ENCODE peak calls at places on chromosomes 11 and 22, in seven cellular contexts. I, C, N, F, Q, B and K are unnamed samples.

GRCh38 chr11:70506986-70507385 is 108.7 kb downstream of the CTTN start:
- DNase-seq in I (peak), C (no peak), N (no peak), F (no peak), Q (no peak), B (no peak), K (no peak)

GRCh38 chr11:26286472-26287066 is 45.4 kb upstream of the ANO3 start:
- DNase-seq in I (no peak), C (peak), N (no peak), F (peak), Q (no peak), B (peak), K (no peak)

GRCh38 chr11:121814962-121815361 is 301.1 kb downstream of the BLID start:
- DNase-seq in I (no peak), C (no peak), N (no peak), F (no peak), Q (no peak), B (no peak), K (no peak)

GRCh38 chr22:17106161-17106784 is 14.9 kb downstream of the TMEM121B start:
- DNase-seq in I (no peak), C (no peak), N (no peak), F (no peak), Q (peak), B (no peak), K (no peak)

GRCh38 chr11:62688481-62688880 is 849 bp downstream of the LRRN4CL start:
- DNase-seq in I (no peak), C (no peak), N (no peak), F (no peak), Q (no peak), B (no peak), K (no peak)

GRCh38 chr11:34194576-34195335 is 89.3 kb downstream of the NAT10 start:
- DNase-seq in I (no peak), C (no peak), N (no peak), F (no peak), Q (no peak), B (no peak), K (no peak)

GRCh38 chr11:69957849-69958248 is 120.3 kb upstream of the ANO1 start:
- DNase-seq in I (no peak), C (no peak), N (no peak), F (no peak), Q (no peak), B (no peak), K (no peak)

GRCh38 chr22:45428391-45429385 is 15.2 kb downstream of the RIBC2 start:
- DNase-seq in I (no peak), C (no peak), N (no peak), F (no peak), Q (no peak), B (no peak), K (no peak)

GRCh38 chr11:84089072-84090057 is 803.2 kb upstream of the CCDC90B start:
- DNase-seq in I (no peak), C (peak), N (no peak), F (peak), Q (no peak), B (no peak), K (no peak)

GRCh38 chr11:76825726-76826396 is 34.9 kb upstream of the ACER3 start:
- DNase-seq in I (no peak), C (no peak), N (no peak), F (no peak), Q (no peak), B (no peak), K (no peak)

GRCh38 chr22:33657670-33658069 is 262.6 kb downstream of the LARGE1 start:
- DNase-seq in I (no peak), C (no peak), N (no peak), F (no peak), Q (no peak), B (no peak), K (no peak)

GRCh38 chr11:97607301-97608000 is 1217.6 kb downstream of the JRKL start:
- DNase-seq in I (no peak), C (peak), N (no peak), F (peak), Q (no peak), B (no peak), K (no peak)

GRCh38 chr11:10441021-10441523 is 14.0 kb upstream of the AMPD3 start:
- DNase-seq in I (no peak), C (no peak), N (no peak), F (no peak), Q (no peak), B (no peak), K (no peak)

GRCh38 chr11:119692547-119692834 is 36.5 kb downstream of the NECTIN1 start:
- DNase-seq in I (no peak), C (no peak), N (no peak), F (no peak), Q (no peak), B (no peak), K (no peak)

GRCh38 chr11:60169264-60169915 is 13.5 kb downstream of the MS4A6A start:
- DNase-seq in I (no peak), C (no peak), N (no peak), F (peak), Q (no peak), B (peak), K (no peak)

GRCh38 chr22:38782402-38783094 is 11.4 kb downstream of the DNAL4 start:
- DNase-seq in I (peak), C (no peak), N (no peak), F (peak), Q (peak), B (no peak), K (no peak)

GRCh38 chr11:72812968-72813739 is 1.1 kb upstream of the ATG16L2 start:
- DNase-seq in I (no peak), C (peak), N (no peak), F (peak), Q (peak), B (peak), K (peak)

GRCh38 chr11:61603667-61604066 is 22.8 kb upstream of the SYT7 start:
- DNase-seq in I (no peak), C (no peak), N (no peak), F (no peak), Q (no peak), B (no peak), K (no peak)

GRCh38 chr11:29005401-29005980 is 897.3 kb downstream of the METTL15 start:
- DNase-seq in I (no peak), C (no peak), N (no peak), F (no peak), Q (no peak), B (no peak), K (no peak)
- TF ChIP-seq CTCF in I (no peak), C (no peak), N (no peak), F (no peak), Q (no peak), B (no peak), K (no peak)

GRCh38 chr22:44360686-44361381 is 48.1 kb upstream of the SHISAL1 start:
- DNase-seq in I (peak), C (peak), N (peak), F (peak), Q (no peak), B (peak), K (no peak)
- TF ChIP-seq CTCF in I (no peak), C (peak), N (no peak), F (peak), Q (no peak), B (no peak), K (no peak)

GRCh38 chr11:115425816-115426215 is 78.4 kb downstream of the CADM1 start:
- DNase-seq in I (no peak), C (no peak), N (no peak), F (no peak), Q (no peak), B (no peak), K (no peak)
- TF ChIP-seq CTCF in I (no peak), C (no peak), N (no peak), F (no peak), Q (no peak), B (no peak), K (no peak)

DNA sequence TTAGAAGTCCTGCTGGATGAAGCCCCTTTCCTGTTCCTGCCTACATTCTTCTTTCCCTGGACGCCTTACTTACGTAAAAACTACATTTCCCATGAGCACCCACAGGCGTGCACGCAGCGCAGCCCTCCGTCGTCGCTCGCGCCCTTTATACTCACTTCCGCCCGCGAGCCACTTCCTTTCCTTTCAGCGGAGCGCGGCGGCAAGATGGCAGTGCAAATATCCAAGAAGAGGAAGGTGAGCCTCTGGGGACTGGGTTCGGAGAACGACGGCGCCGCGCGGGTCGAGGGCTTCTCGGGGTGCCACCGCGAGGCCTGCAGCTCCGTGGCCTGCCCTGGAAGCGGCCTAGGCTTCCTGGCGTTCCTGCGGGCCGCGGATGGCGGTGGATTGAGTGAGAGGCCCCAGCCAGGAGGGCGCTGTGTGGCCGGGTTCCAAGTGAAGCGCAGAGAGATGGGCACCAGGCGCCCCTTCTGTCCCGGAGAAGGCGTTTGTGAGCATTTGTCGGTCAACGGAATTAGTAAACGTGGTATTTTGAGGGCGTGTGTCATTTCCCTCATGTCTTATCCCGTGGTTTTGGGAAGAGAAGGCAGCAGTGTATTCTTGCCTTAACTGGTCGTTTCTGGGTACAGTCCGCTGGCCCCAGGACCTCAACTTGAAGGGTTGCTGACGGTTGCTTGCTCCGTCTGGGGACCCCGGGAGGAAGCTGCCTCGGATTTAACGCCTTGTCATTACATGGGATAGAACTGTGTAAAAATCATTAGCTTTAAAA is at the start of gene RPS3:
- DNase-seq in I (peak), C (peak), N (peak), F (peak), Q (peak), B (peak), K (peak)
- TF ChIP-seq CTCF in I (peak), C (no peak), N (no peak), F (no peak), Q (no peak), B (no peak), K (no peak)

GRCh38 chr11:127474735-127475134 is 474.2 kb upstream of the KIRREL3 start:
- DNase-seq in I (no peak), C (no peak), N (no peak), F (no peak), Q (no peak), B (no peak), K (no peak)

GRCh38 chr11:127471662-127472061 is 471.1 kb upstream of the KIRREL3 start:
- DNase-seq in I (no peak), C (no peak), N (no peak), F (no peak), Q (no peak), B (no peak), K (no peak)

DNA sequence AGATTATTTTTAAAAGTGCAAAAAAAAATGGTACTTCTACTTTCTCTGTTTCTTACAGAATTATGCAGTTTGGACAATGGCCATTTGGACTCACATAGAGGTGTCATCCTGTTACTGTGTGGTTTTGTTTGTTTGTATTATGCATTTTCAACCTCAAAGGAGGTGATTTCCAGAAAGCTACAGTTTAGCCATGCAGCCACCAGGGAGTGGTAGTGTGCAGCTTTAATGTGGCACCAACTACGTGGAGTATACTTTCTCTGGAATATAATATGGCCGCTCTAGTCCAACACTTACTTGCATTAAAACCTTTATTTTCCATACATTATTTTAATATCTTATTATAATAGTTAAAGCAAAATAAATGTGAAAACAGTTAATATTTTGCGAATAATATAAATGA is 469.9 kb upstream of the KIRREL3 start:
- DNase-seq in I (no peak), C (no peak), N (no peak), F (no peak), Q (peak), B (peak), K (no peak)
- TF ChIP-seq CTCF in I (peak), C (no peak), N (no peak), F (no peak), Q (peak), B (no peak), K (peak)

GRCh38 chr22:36510966-36511881 is 4.4 kb upstream of the FOXRED2 start:
- DNase-seq in I (no peak), C (peak), N (no peak), F (peak), Q (peak), B (peak), K (no peak)
- TF ChIP-seq CTCF in I (peak), C (peak), N (no peak), F (peak), Q (peak), B (peak), K (peak)

GRCh38 chr22:39995346-39996252 is 845 bp downstream of the FAM83F start:
- DNase-seq in I (no peak), C (no peak), N (no peak), F (no peak), Q (no peak), B (peak), K (no peak)
- TF ChIP-seq CTCF in I (no peak), C (no peak), N (no peak), F (no peak), Q (no peak), B (no peak), K (no peak)

GRCh38 chr11:133930053-133930766 is 26.6 kb downstream of the IGSF9B start:
- DNase-seq in I (no peak), C (no peak), N (no peak), F (no peak), Q (no peak), B (no peak), K (no peak)

GRCh38 chr11:133928628-133929059 is 28.1 kb downstream of the IGSF9B start:
- DNase-seq in I (no peak), C (no peak), N (no peak), F (no peak), Q (peak), B (peak), K (no peak)

GRCh38 chr11:133929401-133930052 is 27.2 kb downstream of the IGSF9B start:
- DNase-seq in I (no peak), C (no peak), N (no peak), F (no peak), Q (no peak), B (no peak), K (no peak)

GRCh38 chr11:133931449-133932060 is 25.2 kb downstream of the IGSF9B start:
- DNase-seq in I (no peak), C (no peak), N (no peak), F (no peak), Q (no peak), B (no peak), K (no peak)

GRCh38 chr11:133930767-133931448 is 25.9 kb downstream of the IGSF9B start:
- DNase-seq in I (no peak), C (no peak), N (no peak), F (no peak), Q (no peak), B (no peak), K (no peak)
- TF ChIP-seq CTCF in I (peak), C (no peak), N (peak), F (peak), Q (no peak), B (no peak), K (peak)

GRCh38 chr11:66195867-66196266 is 72.6 kb upstream of the RAB1B start:
- DNase-seq in I (no peak), C (no peak), N (no peak), F (no peak), Q (no peak), B (no peak), K (no peak)
- TF ChIP-seq CTCF in I (no peak), C (no peak), N (no peak), F (no peak), Q (no peak), B (no peak), K (no peak)

GRCh38 chr22:46737105-46737975 is 712 bp downstream of the CERK start:
- DNase-seq in I (no peak), C (peak), N (peak), F (peak), Q (peak), B (peak), K (no peak)
- TF ChIP-seq CTCF in I (no peak), C (no peak), N (no peak), F (no peak), Q (no peak), B (no peak), K (no peak)